ENCODE peak calls at places on chromosomes 3 and 15, in six cellular contexts. O, U, A, J, P and V are unnamed samples.

GRCh38 chr3:77348244-77348855 is 308.5 kb downstream of the ROBO2 start:
- DNase-seq in O (no peak), U (no peak), A (no peak), J (no peak), P (peak), V (no peak)

GRCh38 chr3:13419356-13420050 is 619 bp downstream of the NUP210 start:
- DNase-seq in O (peak), U (no peak), A (peak), J (no peak), P (peak), V (peak)

GRCh38 chr3:73365756-73366397 is 258.9 kb downstream of the PDZRN3 start:
- DNase-seq in O (no peak), U (peak), A (no peak), J (no peak), P (peak), V (no peak)

GRCh38 chr15:56076651-56077050 is 83.2 kb upstream of the NEDD4 start:
- DNase-seq in O (no peak), U (no peak), A (no peak), J (no peak), P (no peak), V (no peak)

GRCh38 chr15:91534235-91534634 is 319.3 kb upstream of the SLCO3A1 start:
- DNase-seq in O (no peak), U (no peak), A (no peak), J (no peak), P (no peak), V (no peak)

GRCh38 chr15:67762610-67763368 is 62.5 kb upstream of the SKOR1 start:
- DNase-seq in O (peak), U (no peak), A (peak), J (no peak), P (no peak), V (no peak)

GRCh38 chr3:66567066-66567465 is 66.2 kb upstream of the LRIG1 start:
- DNase-seq in O (no peak), U (no peak), A (no peak), J (no peak), P (peak), V (no peak)

GRCh38 chr3:165797551-165797950 is 39.7 kb downstream of the BCHE start:
- DNase-seq in O (no peak), U (no peak), A (no peak), J (peak), P (no peak), V (no peak)

GRCh38 chr3:16437640-16438039 is 75.9 kb downstream of the RFTN1 start:
- DNase-seq in O (no peak), U (no peak), A (no peak), J (no peak), P (no peak), V (no peak)